ENCODE peak calls at places on chromosome 1, in five cellular contexts. I is tibial artery, L is transverse colon, J is HCT116, P is thyroid gland. S is an unnamed sample.

GRCh38 chr1:187067160-187067559 is 238.4 kb downstream of the PLA2G4A start:
- DNase-seq in I (no peak), L (no peak), J (no peak), P (peak; percentile 40), S (no peak)

GRCh38 chr1:230682274-230682673 is 31.6 kb downstream of the AGT start:
- DNase-seq in I (no peak), L (no peak), J (no peak), P (peak; percentile 75), S (no peak)

GRCh38 chr1:156657971-156658319 is 16.0 kb downstream of the BCAN start:
- DNase-seq in I (no peak), L (no peak), J (no peak), P (no peak), S (no peak)

GRCh38 chr1:6962390-6962955 is 177.2 kb downstream of the CAMTA1 start:
- DNase-seq in I (no peak), L (peak; percentile 75), J (peak; percentile 80), P (peak; percentile 45), S (peak; percentile 21)

GRCh38 chr1:53321366-53321765 is 6.5 kb downstream of the LRP8 start:
- DNase-seq in I (no peak), L (no peak), J (no peak), P (no peak), S (no peak)

GRCh38 chr1:219120625-219121544 is 52.8 kb upstream of the LYPLAL1 start:
- DNase-seq in I (peak; percentile 59), L (no peak), J (no peak), P (no peak), S (no peak)

GRCh38 chr1:87104945-87105344 is 190.5 kb downstream of the HS2ST1 start:
- DNase-seq in I (no peak), L (no peak), J (no peak), P (no peak), S (no peak)

GRCh38 chr1:113195115-113195845 is 122.3 kb downstream of the LRIG2 start:
- DNase-seq in I (no peak), L (no peak), J (no peak), P (no peak), S (no peak)

GRCh38 chr1:222073307-222073995 is 331.6 kb upstream of the DUSP10 start:
- DNase-seq in I (no peak), L (no peak), J (no peak), P (no peak), S (no peak)
- H3K36me3 ChIP-seq in I (no peaks in the 10 kb centered on the region), L (no peaks in the 10 kb centered on the region), J (no peaks in the 10 kb centered on the region), P (no peaks in the 10 kb centered on the region), S (no peaks in the 10 kb centered on the region)

GRCh38 chr1:181106022-181106312 is 17.5 kb downstream of the IER5 start:
- DNase-seq in I (no peak), L (no peak), J (no peak), P (no peak), S (no peak)
- H3K27ac ChIP-seq in I (peak overlapping the region; percentile 67), L (peak overlapping the region; percentile 83), J (peak overlapping the region; percentile 34), P (peak overlapping the region; percentile 8), S (peak overlapping the region; percentile 47)

GRCh38 chr1:150227228-150227627 is 8.7 kb downstream of the ANP32E start:
- DNase-seq in I (no peak), L (no peak), J (no peak), P (no peak), S (no peak)
- H3K36me3 ChIP-seq in I (peaks cover 27% of the 10 kb centered on the region), L (no peaks in the 10 kb centered on the region), J (peaks cover 45% of the 10 kb centered on the region), P (peaks cover 20% of the 10 kb centered on the region), S (peaks cover 4% of the 10 kb centered on the region)

GRCh38 chr1:77282866-77283539 is 1.2 kb downstream of the AK5 start:
- DNase-seq in I (no peak), L (no peak), J (no peak), P (peak; percentile 12), S (peak; percentile 9)
- H3K27ac ChIP-seq in I (peak overlapping the region; percentile 8), L (no peak overlapping the region), J (no peak overlapping the region), P (no peak overlapping the region), S (no peak overlapping the region)

GRCh38 chr1:226364129-226364899 is 43.6 kb downstream of the PARP1 start:
- DNase-seq in I (no peak), L (no peak), J (no peak), P (no peak), S (no peak)
- H3K36me3 ChIP-seq in I (peaks cover 98% of the 10 kb centered on the region), L (no peaks in the 10 kb centered on the region), J (peaks cover 52% of the 10 kb centered on the region), P (peaks cover 47% of the 10 kb centered on the region), S (peaks cover 17% of the 10 kb centered on the region)

GRCh38 chr1:2933431-2934172 is 87.7 kb upstream of the ACTRT2 start:
- DNase-seq in I (no peak), L (no peak), J (no peak), P (no peak), S (no peak)
- H3K27ac ChIP-seq in I (no peak overlapping the region), L (no peak overlapping the region), J (no peak overlapping the region), P (no peak overlapping the region), S (no peak overlapping the region)

DNA sequence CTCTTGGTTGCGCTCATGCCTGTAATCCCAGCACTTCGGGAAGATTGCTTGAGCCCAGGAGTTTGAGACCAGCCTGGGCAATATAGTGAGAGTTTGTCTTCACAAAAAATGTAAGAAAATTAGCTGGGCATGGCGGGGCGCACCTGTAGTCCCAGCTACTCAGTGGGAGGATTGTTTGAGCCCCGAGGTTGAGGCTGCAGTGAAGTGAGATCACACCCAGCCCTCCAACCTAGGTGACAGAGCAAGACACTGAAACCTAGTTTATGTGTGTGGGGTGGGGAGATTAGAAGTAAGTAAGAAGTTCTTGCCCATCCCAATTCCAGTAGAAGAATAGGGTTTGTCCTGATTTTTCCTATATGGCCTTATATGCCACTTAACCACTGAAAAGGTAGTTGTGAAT is 2.0 kb downstream of the RPL5 start:
- DNase-seq in I (no peak), L (no peak), J (no peak), P (no peak), S (no peak)
- H3K36me3 ChIP-seq in I (peaks cover 33% of the 10 kb centered on the region), L (no peaks in the 10 kb centered on the region), J (peaks cover 64% of the 10 kb centered on the region), P (peaks cover 30% of the 10 kb centered on the region), S (peaks cover 9% of the 10 kb centered on the region)

GRCh38 chr1:94050675-94051074 is 70.3 kb downstream of the ABCA4 start:
- DNase-seq in I (no peak), L (no peak), J (no peak), P (no peak), S (no peak)

GRCh38 chr1:94047914-94048313 is 73.0 kb downstream of the ABCA4 start:
- DNase-seq in I (no peak), L (no peak), J (no peak), P (no peak), S (no peak)

GRCh38 chr1:94050263-94050662 is 70.7 kb downstream of the ABCA4 start:
- DNase-seq in I (no peak), L (no peak), J (no peak), P (no peak), S (no peak)

GRCh38 chr1:94049791-94050190 is 71.2 kb downstream of the ABCA4 start:
- DNase-seq in I (no peak), L (no peak), J (no peak), P (no peak), S (no peak)

DNA sequence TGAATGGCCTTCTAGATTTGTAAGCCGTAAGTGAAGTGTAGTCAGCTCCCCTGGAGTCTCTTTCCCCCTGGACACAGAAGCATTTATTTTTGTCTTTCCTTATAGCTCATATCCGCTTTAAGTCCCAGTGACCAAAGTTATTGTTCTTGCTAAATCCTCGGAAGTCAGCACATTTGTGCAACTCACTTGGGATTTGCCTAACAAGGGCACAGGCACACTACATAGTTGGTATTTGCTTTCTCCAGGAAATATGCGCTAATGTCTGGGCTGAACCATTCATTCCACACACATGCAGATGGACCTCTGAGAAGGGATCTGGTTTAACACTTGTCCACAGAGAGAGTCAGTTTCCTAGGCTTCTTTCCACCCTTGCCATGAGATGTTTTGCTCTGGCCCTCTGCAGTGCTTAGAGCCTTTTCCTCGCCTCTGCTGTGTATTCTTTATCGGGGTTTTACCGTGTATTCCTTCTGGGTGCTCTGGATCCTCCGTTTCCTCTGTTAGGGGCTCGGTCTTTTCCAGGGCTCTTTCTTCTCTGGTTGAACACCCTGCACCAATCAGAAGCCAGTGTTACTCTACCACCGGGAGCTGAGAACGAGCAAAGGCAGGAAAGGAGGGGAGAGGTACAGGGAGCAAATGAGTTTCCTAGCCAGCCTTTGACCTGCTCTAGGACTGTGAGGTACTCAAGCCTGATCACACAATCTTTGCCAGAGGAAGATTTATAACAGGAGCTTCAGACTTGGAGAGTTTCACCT is 72.4 kb downstream of the ABCA4 start:
- DNase-seq in I (no peak), L (no peak), J (no peak), P (no peak), S (no peak)
- H3K27ac ChIP-seq in I (peak overlapping the region; percentile 77), L (peak overlapping the region; percentile 14), J (no peak overlapping the region), P (peak overlapping the region; percentile 70), S (peak overlapping the region; percentile 41)